ENCODE peak calls at places on chromosome 1, in four cellular contexts. M, W, Z and T are unnamed samples.
A peak's percentile ranks its signal among the peaks of the same experiment; 100 is the strongest.

GRCh38 chr1:176142973-176143372 is 64.1 kb downstream of the COP1 start:
- DNase-seq in M (no peak), W (no peak), Z (no peak), T (no peak)

GRCh38 chr1:69271569-69271968 is 296.2 kb upstream of the LRRC7 start:
- DNase-seq in M (no peak), W (no peak), Z (no peak), T (no peak)

GRCh38 chr1:218330043-218330623 is 15.0 kb upstream of the TGFB2 start:
- DNase-seq in M (no peak), W (no peak), Z (no peak), T (no peak)

GRCh38 chr1:224800486-224801119 is 128.9 kb upstream of the DNAH14 start:
- DNase-seq in M (no peak), W (no peak), Z (no peak), T (no peak)

GRCh38 chr1:66396212-66396890 is 137.6 kb upstream of the SGIP1 start:
- DNase-seq in M (no peak), W (no peak), Z (no peak), T (no peak)

GRCh38 chr1:57091642-57092041 is 125.8 kb upstream of the C8B start:
- DNase-seq in M (no peak), W (no peak), Z (no peak), T (no peak)

GRCh38 chr1:12486401-12487005 is 131.5 kb downstream of the DHRS3 start:
- DNase-seq in M (peak; percentile 80), W (peak; percentile 76), Z (peak; percentile 64), T (no peak)

GRCh38 chr1:39275836-39276507 is 71.5 kb downstream of the MACF1 start:
- DNase-seq in M (no peak), W (no peak), Z (no peak), T (no peak)

GRCh38 chr1:117363591-117364048 is 3.6 kb upstream of the MAN1A2 start:
- DNase-seq in M (no peak), W (no peak), Z (no peak), T (no peak)

GRCh38 chr1:60949154-60949825 is 133.1 kb upstream of the NFIA start:
- DNase-seq in M (no peak), W (no peak), Z (no peak), T (no peak)

GRCh38 chr1:227219715-227220292 is 98.5 kb downstream of the CDC42BPA start:
- DNase-seq in M (no peak), W (no peak), Z (no peak), T (no peak)
- TF ChIP-seq CTCF in M (no peak), W (no peak), Z (peak; percentile 31), T (no peak)

GRCh38 chr1:150979723-150980056 is 2.4 kb upstream of the ANXA9 start:
- DNase-seq in M (no peak), W (no peak), Z (no peak), T (no peak)
- TF ChIP-seq CTCF in M (no peak), W (no peak), Z (no peak), T (peak; percentile 33)

DNA sequence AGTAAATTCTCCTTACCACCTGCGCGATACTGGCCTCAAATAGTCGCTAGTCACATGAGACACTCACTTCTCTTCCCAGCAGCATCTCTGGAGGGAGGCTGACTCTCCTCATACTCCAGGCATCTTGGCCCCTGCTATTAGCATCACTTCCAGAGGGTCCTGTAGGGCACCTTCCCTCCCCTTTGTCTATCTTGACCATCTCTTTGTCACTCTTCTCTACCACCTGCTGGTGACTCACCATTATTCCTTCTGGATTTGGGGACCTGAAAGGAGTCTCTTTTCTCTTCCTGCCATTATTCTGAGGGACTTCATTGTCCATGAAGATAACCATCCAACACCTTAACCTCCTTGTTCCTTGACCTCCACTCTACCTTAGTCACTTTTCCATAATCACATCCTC is 31.7 kb upstream of the GPR37L1 start:
- DNase-seq in M (no peak), W (no peak), Z (no peak), T (no peak)
- TF ChIP-seq CTCF in M (no peak), W (no peak), Z (no peak), T (no peak)

DNA sequence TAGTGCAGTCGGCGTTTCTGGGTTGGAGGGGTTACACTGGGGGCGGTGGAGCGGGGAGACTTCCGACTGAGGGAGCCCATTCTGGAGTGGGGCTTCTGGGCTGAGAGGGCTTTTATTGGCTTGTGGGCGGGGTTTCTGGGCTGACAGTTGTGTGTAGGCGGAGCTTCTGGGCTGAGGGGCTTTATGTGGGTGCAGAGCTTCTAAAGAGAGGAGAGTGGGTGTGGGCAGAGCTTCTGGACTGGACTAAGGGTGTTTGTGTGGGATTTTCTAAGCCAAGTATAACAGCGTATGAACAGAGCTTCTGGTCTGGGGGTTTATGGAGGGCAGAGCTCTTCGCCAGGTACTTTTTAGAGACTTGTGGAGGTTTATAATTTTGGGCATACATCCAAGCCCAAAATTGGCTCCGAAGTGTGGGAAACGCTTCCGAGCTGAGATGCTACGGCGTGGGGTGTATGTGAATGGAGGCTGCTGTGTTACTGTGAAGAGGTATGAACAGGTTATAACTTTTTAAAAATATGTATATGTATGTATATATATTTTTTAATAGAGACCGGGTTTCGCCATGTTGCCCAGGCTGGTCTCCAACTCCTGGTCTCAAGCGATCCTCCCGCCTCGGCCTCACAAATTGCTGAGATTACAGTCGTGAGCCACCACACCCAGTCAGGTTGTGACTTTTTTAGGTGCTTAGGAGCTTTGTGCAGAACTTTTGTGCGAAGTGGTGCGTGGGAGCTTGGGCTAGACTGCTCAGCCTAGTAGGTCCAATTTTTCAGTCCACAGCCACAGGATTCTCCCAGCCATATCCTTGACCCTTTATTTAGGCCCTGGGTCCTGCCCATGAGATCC is 869 bp downstream of the TMEM39B start:
- DNase-seq in M (no peak), W (no peak), Z (no peak), T (no peak)
- TF ChIP-seq CTCF in M (no peak), W (no peak), Z (peak; percentile 34), T (peak; percentile 54)

DNA sequence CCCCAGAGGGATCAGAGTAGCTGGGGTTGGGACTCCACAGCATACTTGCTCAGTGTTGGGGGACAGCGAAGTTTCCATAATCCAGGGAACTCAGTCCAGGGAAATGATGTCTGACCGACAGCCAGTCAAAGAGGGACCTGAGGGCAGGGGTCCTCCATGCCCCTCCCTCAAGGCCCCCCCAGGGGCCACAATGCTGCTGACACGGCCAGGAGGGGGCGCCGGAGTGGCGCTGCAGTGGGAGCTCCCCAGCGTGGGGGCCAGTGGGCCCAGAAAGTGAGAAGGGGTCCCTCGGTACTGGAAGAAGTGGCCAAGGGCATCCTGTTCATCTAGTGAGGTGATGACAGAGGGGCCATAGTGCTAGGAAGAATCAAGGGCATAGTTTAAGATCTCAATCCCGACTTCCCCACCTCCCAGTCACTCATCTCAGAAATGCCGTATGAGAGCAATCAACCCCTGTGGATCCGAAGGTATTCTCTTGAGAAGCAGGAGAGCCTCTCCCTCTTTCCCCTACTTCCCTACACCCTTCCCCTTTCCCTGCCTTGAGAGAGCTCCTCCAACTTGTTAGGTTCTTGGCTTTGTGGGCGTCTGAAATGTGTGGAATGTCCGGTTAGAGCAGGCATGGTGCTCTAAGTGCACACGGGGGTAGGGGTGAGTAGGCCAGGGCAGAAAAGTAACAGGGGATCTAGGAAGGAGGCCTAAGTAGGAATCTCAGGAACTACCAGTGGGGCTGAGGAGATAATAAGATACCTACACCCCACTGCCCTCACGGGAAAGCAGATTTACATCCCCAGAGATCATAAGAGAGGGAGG is 4.1 kb downstream of the NUDT17 start:
- DNase-seq in M (peak; percentile 71), W (no peak), Z (no peak), T (no peak)
- TF ChIP-seq CTCF in M (no peak), W (no peak), Z (peak; percentile 14), T (peak; percentile 33)

GRCh38 chr1:6180215-6180577 is at the start of gene CHD5:
- DNase-seq in M (no peak), W (no peak), Z (no peak), T (no peak)
- TF ChIP-seq CTCF in M (no peak), W (no peak), Z (no peak), T (peak; percentile 44)

GRCh38 chr1:156465747-156466365 is 34.7 kb downstream of the MEF2D start:
- DNase-seq in M (no peak), W (no peak), Z (no peak), T (no peak)
- TF ChIP-seq CTCF in M (no peak), W (no peak), Z (peak; percentile 28), T (no peak)

DNA sequence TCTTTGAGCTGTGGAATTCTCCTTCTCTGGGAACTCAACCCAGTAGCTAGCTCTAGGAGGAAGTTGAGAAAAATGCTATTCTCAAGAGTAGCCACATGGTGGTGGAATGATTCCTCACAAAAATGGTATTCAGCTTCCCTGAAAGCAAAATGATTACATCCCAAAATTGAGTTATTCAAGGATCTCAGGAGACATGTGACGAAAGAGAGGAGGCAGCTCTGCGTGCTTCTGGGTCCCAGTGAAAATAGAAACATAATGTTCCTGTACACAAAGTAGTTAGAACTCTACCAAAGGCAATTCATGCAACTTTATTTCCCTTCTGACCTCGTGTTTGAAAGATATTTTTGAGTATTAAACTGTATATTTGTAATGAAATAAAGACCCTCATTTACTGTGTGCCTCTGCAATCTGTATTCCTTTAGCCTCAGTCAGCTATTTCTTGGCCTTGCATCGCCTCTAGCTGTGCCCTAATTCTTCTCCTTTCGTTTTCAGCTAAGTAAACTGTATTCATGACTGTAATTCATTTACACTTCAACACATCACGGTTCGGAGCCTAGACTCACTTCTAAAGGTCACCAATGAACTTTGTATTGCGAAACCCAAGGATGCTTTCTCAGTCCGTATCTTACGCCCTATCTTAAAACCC is 167.3 kb downstream of the FASLG start:
- DNase-seq in M (no peak), W (peak; percentile 22), Z (no peak), T (no peak)
- TF ChIP-seq CTCF in M (peak; percentile 53), W (peak; percentile 69), Z (peak; percentile 66), T (peak; percentile 75)